ENCODE peak calls at places on chromosomes 2 and 18, in eight cellular contexts. E, C, V, F, Q, M, S and J are unnamed samples. For H3K4me1, the result is how much of the 10 kb centered on the place peaks cover.

GRCh38 chr2:72755647-72756423 is 70.0 kb downstream of the EXOC6B start:
- DNase-seq in E (no peak), C (no peak), V (no peak), F (no peak), Q (peak), M (no peak), S (no peak), J (peak)

GRCh38 chr2:85106489-85107180 is 26.6 kb upstream of the TCF7L1 start:
- DNase-seq in E (no peak), C (no peak), V (no peak), F (no peak), Q (peak), M (no peak), S (no peak), J (no peak)

GRCh38 chr2:144550084-144550483 is 30.2 kb upstream of the ZEB2 start:
- DNase-seq in E (no peak), C (no peak), V (no peak), F (no peak), Q (no peak), M (no peak), S (no peak), J (no peak)

GRCh38 chr18:63336366-63337099 is 17.0 kb upstream of the BCL2 start:
- DNase-seq in E (peak), C (no peak), V (no peak), F (no peak), Q (peak), M (no peak), S (no peak), J (no peak)

GRCh38 chr18:74539289-74539688 is 5.0 kb downstream of the CNDP1 start:
- DNase-seq in E (no peak), C (no peak), V (no peak), F (no peak), Q (no peak), M (no peak), S (no peak), J (no peak)

GRCh38 chr2:56952871-56953270 is 769.1 kb downstream of the CCDC85A start:
- DNase-seq in E (no peak), C (no peak), V (no peak), F (no peak), Q (no peak), M (no peak), S (no peak), J (no peak)

GRCh38 chr2:106997204-106997603 is 111.2 kb upstream of the ST6GAL2 start:
- DNase-seq in E (no peak), C (no peak), V (no peak), F (no peak), Q (no peak), M (no peak), S (no peak), J (no peak)

GRCh38 chr18:48947583-48947982 is 3.2 kb downstream of the SMAD7 start:
- DNase-seq in E (no peak), C (no peak), V (no peak), F (no peak), Q (no peak), M (no peak), S (no peak), J (no peak)

GRCh38 chr2:237702439-237703397 is 75.3 kb downstream of the LRRFIP1 start:
- DNase-seq in E (no peak), C (peak), V (no peak), F (peak), Q (peak), M (peak), S (no peak), J (peak)

GRCh38 chr2:147865560-147865959 is 20.7 kb downstream of the ACVR2A start:
- DNase-seq in E (no peak), C (no peak), V (no peak), F (no peak), Q (no peak), M (no peak), S (no peak), J (no peak)

GRCh38 chr2:134154269-134154668 is 99.6 kb upstream of the MGAT5 start:
- DNase-seq in E (no peak), C (no peak), V (no peak), F (peak), Q (no peak), M (no peak), S (no peak), J (no peak)

GRCh38 chr2:31318360-31319336 is 84.7 kb downstream of the EHD3 start:
- DNase-seq in E (no peak), C (no peak), V (no peak), F (peak), Q (peak), M (peak), S (no peak), J (no peak)

GRCh38 chr2:239444626-239445625 is 44.1 kb upstream of the HDAC4 start:
- DNase-seq in E (no peak), C (no peak), V (no peak), F (no peak), Q (no peak), M (no peak), S (peak), J (no peak)

GRCh38 chr2:198314559-198315153 is 510.3 kb downstream of the PLCL1 start:
- DNase-seq in E (peak), C (no peak), V (no peak), F (no peak), Q (peak), M (no peak), S (no peak), J (no peak)

GRCh38 chr2:156800781-156801366 is 364.7 kb downstream of the GPD2 start:
- DNase-seq in E (no peak), C (no peak), V (no peak), F (no peak), Q (no peak), M (no peak), S (no peak), J (no peak)

GRCh38 chr18:73407506-73407905 is 539.7 kb upstream of the NETO1 start:
- DNase-seq in E (no peak), C (no peak), V (no peak), F (no peak), Q (peak), M (peak), S (no peak), J (peak)

GRCh38 chr18:39795350-39795749 is 2159.7 kb upstream of the PIK3C3 start:
- DNase-seq in E (no peak), C (no peak), V (no peak), F (no peak), Q (no peak), M (no peak), S (no peak), J (no peak)

GRCh38 chr2:215290980-215291599 is 20.8 kb upstream of the ATIC start:
- DNase-seq in E (no peak), C (no peak), V (no peak), F (no peak), Q (no peak), M (no peak), S (no peak), J (no peak)

GRCh38 chr2:177666408-177666807 is 273.8 kb downstream of the AGPS start:
- DNase-seq in E (no peak), C (no peak), V (no peak), F (no peak), Q (peak), M (no peak), S (no peak), J (no peak)

GRCh38 chr2:216691210-216691741 is 4.1 kb downstream of the IGFBP5 start:
- DNase-seq in E (no peak), C (peak), V (peak), F (peak), Q (peak), M (peak), S (peak), J (peak)

GRCh38 chr2:205743137-205743536 is 60.8 kb downstream of the NRP2 start:
- DNase-seq in E (no peak), C (no peak), V (no peak), F (no peak), Q (no peak), M (no peak), S (no peak), J (no peak)

GRCh38 chr18:34821669-34822210 is 111.6 kb downstream of the DTNA start:
- DNase-seq in E (no peak), C (no peak), V (no peak), F (no peak), Q (peak), M (no peak), S (no peak), J (no peak)

GRCh38 chr2:240919161-240919781 is 13.1 kb downstream of the CROCC2 start:
- DNase-seq in E (no peak), C (peak), V (peak), F (peak), Q (no peak), M (peak), S (peak), J (peak)

GRCh38 chr2:16281451-16282330 is 341.3 kb downstream of the MYCN start:
- DNase-seq in E (peak), C (peak), V (no peak), F (no peak), Q (no peak), M (peak), S (no peak), J (no peak)

GRCh38 chr2:37742286-37742685 is 70.8 kb upstream of the CDC42EP3 start:
- DNase-seq in E (no peak), C (no peak), V (no peak), F (no peak), Q (peak), M (no peak), S (no peak), J (no peak)

GRCh38 chr2:146246734-146247523 is 1597.9 kb upstream of the ACVR2A start:
- DNase-seq in E (no peak), C (no peak), V (no peak), F (no peak), Q (peak), M (no peak), S (no peak), J (no peak)

GRCh38 chr2:146241023-146241422 is 1603.8 kb upstream of the ACVR2A start:
- DNase-seq in E (no peak), C (no peak), V (no peak), F (no peak), Q (no peak), M (no peak), S (no peak), J (no peak)

GRCh38 chr2:146246017-146246733 is 1598.7 kb upstream of the ACVR2A start:
- DNase-seq in E (no peak), C (no peak), V (no peak), F (no peak), Q (peak), M (no peak), S (no peak), J (no peak)

GRCh38 chr2:146240376-146240775 is 1604.5 kb upstream of the ACVR2A start:
- DNase-seq in E (no peak), C (no peak), V (no peak), F (no peak), Q (no peak), M (no peak), S (no peak), J (no peak)

GRCh38 chr2:146244131-146244530 is 1600.7 kb upstream of the ACVR2A start:
- DNase-seq in E (no peak), C (no peak), V (no peak), F (no peak), Q (no peak), M (no peak), S (no peak), J (no peak)
- H3K4me1 ChIP-seq in E (under half), C (under half), V (under half), F (under half), Q (under half), M (under half), S (under half), J (under half)

DNA sequence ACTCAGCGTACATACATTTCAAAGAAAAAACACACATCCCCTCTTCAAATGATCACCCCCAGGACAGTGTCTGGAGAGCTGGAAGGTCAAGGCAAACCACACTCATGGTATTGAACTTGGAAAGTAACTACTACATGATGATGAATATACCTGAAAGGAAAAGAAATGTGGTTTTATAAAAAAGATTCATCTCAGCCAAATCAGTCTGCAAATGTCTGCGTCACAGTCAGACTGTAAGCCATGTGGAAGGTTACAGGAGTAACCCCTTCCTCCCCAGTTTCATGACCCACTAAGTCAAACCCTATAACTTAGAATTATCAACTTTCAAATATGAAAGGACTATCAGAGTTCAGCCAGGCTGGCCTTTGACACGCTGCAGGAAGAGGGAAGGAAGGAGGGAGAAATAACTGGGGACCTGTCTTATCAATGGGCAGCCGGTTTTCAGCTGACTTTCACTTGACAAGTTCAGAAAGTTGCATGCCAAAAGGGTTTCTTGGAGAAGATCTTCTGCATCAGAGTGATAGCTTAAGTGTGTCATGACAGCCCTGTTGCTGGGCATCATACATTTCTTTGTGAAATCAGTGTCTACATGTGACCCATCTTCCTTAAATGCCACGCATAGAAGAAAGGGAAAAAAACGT is 7.0 kb upstream of the BMP10 start:
- DNase-seq in E (no peak), C (no peak), V (no peak), F (no peak), Q (no peak), M (no peak), S (no peak), J (no peak)
- TF ChIP-seq POLR2A in E (no peak), C (no peak), V (no peak), F (no peak), Q (no peak), M (no peak), S (no peak), J (no peak)

DNA sequence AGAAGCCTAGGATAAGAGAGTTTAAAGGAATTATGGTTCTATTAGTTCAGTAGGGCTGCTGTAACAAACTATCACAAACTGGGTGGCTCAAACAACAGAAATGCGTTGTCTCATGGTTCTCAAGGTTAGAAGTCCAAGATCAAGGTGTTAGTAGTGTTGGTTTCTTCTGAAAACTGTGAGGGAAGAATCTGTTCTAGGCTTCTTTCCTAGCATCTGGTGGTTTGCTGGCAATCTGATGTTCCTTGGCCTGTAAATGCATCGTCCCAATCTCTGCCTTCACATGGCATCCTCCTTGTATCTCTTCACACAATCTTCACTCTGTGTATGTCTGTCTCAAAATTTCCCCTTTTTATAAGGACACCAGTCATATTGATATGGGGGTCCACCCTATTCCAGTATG is 76.3 kb downstream of the MDH1 start:
- DNase-seq in E (no peak), C (no peak), V (no peak), F (no peak), Q (no peak), M (no peak), S (no peak), J (no peak)
- H3K4me1 ChIP-seq in E (under half), C (under half), V (under half), F (under half), Q (under half), M (under half), S (under half), J (under half)

GRCh38 chr2:195656859-195657633 is at the start of gene SLC39A10:
- DNase-seq in E (peak), C (peak), V (peak), F (peak), Q (peak), M (peak), S (peak), J (peak)

GRCh38 chr2:195657634-195658540 is 861 bp downstream of the SLC39A10 start:
- DNase-seq in E (no peak), C (peak), V (peak), F (peak), Q (peak), M (peak), S (peak), J (peak)

GRCh38 chr2:195660265-195660890 is 3.4 kb downstream of the SLC39A10 start:
- DNase-seq in E (no peak), C (peak), V (peak), F (peak), Q (peak), M (peak), S (peak), J (peak)

GRCh38 chr2:195658541-195658890 is 1.5 kb downstream of the SLC39A10 start:
- DNase-seq in E (no peak), C (no peak), V (no peak), F (no peak), Q (peak), M (no peak), S (no peak), J (no peak)

DNA sequence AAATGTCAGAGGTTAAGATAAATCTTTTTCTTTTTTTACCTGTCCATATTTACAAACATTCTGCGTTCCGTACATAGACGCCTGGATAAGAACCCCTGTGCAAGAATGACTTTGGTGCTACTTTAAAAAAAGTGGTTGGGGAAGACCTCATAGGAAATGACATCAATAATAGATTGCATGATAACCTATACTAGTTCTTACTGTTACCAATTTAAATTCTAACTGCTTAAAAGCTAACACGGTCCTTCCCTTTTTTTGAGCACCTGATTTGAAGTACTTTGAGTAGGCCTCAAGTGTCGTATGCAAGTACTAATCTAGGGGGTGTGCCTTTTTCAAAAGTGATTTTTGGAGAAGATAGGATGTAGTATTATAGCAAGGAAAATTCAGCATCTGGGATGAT is 2.1 kb downstream of the SLC39A10 start:
- DNase-seq in E (no peak), C (no peak), V (no peak), F (no peak), Q (peak), M (no peak), S (no peak), J (no peak)
- TF ChIP-seq POLR2A in E (no peak), C (no peak), V (no peak), F (no peak), Q (no peak), M (no peak), S (no peak), J (no peak)

GRCh38 chr2:209686417-209686816 is 85.2 kb upstream of the UNC80 start:
- DNase-seq in E (no peak), C (no peak), V (no peak), F (no peak), Q (no peak), M (no peak), S (no peak), J (no peak)

GRCh38 chr2:209685340-209685739 is 86.3 kb upstream of the UNC80 start:
- DNase-seq in E (no peak), C (no peak), V (no peak), F (no peak), Q (no peak), M (no peak), S (no peak), J (no peak)

GRCh38 chr2:209687261-209687660 is 84.4 kb upstream of the UNC80 start:
- DNase-seq in E (no peak), C (no peak), V (no peak), F (no peak), Q (no peak), M (no peak), S (no peak), J (no peak)

GRCh38 chr2:209688388-209688787 is 83.2 kb upstream of the UNC80 start:
- DNase-seq in E (no peak), C (no peak), V (no peak), F (no peak), Q (no peak), M (no peak), S (no peak), J (no peak)

GRCh38 chr2:209685963-209686362 is 85.7 kb upstream of the UNC80 start:
- DNase-seq in E (no peak), C (no peak), V (no peak), F (no peak), Q (no peak), M (peak), S (no peak), J (no peak)
- H3K4me1 ChIP-seq in E (under half), C (under half), V (under half), F (under half), Q (under half), M (under half), S (under half), J (under half)

GRCh38 chr18:3596324-3597158 is 146.6 kb downstream of the TGIF1 start:
- DNase-seq in E (no peak), C (peak), V (no peak), F (peak), Q (peak), M (peak), S (peak), J (peak)

GRCh38 chr18:3597159-3597977 is 147.4 kb downstream of the TGIF1 start:
- DNase-seq in E (no peak), C (no peak), V (no peak), F (no peak), Q (peak), M (no peak), S (no peak), J (no peak)

GRCh38 chr18:3593904-3594759 is 144.2 kb downstream of the TGIF1 start:
- DNase-seq in E (peak), C (peak), V (peak), F (peak), Q (peak), M (peak), S (peak), J (peak)

GRCh38 chr18:3594760-3595241 is 144.8 kb downstream of the TGIF1 start:
- DNase-seq in E (no peak), C (peak), V (no peak), F (peak), Q (peak), M (no peak), S (no peak), J (no peak)

DNA sequence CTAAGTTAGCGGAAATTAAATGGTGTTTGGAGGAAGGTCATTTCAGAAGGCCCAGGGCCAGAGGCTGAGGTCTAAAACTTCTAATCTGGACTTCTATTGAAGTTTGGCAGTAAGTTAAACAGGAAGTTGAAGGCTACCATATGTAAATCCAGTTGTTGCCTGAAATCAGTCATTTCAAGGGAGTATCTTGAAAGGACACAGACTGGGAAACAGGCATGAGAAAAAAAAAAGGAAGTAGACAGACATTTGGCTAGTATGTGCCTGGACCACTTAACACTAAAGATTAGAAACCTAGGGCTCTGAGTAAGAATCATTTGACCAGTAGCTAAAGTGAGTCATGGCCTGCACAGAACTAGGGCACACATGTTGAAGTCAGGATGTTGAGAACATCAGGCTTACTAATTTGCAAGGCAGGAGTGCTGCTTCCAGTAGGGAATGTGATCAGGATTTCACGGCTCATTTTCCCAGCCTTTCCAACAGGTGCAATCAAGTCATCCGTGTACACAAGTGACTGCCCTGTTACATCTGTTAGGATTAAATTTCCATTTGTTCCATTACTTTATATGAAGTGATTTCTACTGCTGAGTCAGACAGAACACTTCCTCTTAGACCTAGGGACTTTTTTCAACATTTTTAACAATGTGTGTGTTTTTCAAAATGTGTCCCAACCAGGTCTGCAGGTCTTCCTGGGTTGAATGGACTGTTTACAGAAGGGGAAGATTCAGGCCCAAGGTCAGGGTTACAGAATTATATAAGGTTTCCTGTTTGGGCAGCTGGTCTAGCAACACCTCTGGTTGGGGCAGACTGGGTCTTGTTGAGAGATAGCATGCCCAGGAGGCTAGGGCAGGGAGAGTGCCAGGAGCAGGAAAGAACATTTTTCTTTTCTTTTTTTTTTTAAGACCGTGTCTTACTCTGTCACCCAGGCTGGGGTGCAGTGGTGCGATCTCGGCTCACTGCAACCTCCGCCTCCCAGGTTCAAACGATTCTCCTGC is 145.6 kb downstream of the TGIF1 start:
- DNase-seq in E (no peak), C (peak), V (no peak), F (peak), Q (peak), M (no peak), S (no peak), J (peak)
- TF ChIP-seq POLR2A in E (no peak), C (no peak), V (no peak), F (peak), Q (peak), M (no peak), S (no peak), J (peak)

GRCh38 chr2:55047677-55048299 is 2.5 kb downstream of the RTN4 start:
- DNase-seq in E (no peak), C (no peak), V (no peak), F (no peak), Q (peak), M (no peak), S (no peak), J (no peak)
- H3K4me1 ChIP-seq in E (under half), C (under half), V (under half), F (half or more), Q (under half), M (under half), S (under half), J (under half)